ENCODE peak calls at places on chromosomes 1 and 21, in six cellular contexts. X, W, K, B, Y and G are unnamed samples.

GRCh38 chr1:17798799-17799382 is 43.8 kb downstream of the ACTL8 start:
- DNase-seq in X (no peak), W (no peak), K (no peak), B (no peak), Y (no peak), G (no peak)

GRCh38 chr1:11858968-11859871 is 475 bp upstream of the NPPB start:
- DNase-seq in X (peak), W (peak), K (no peak), B (peak), Y (no peak), G (peak)

GRCh38 chr1:41795205-41795762 is 123.4 kb downstream of the HIVEP3 start:
- DNase-seq in X (no peak), W (peak), K (peak), B (no peak), Y (no peak), G (no peak)

GRCh38 chr1:179937668-179938259 is 16.8 kb upstream of the CEP350 start:
- DNase-seq in X (no peak), W (no peak), K (no peak), B (no peak), Y (no peak), G (no peak)

GRCh38 chr1:113949007-113949406 is 19.9 kb downstream of the HIPK1 start:
- DNase-seq in X (no peak), W (no peak), K (peak), B (no peak), Y (no peak), G (no peak)

GRCh38 chr1:37808369-37809319 is 636 bp upstream of the YRDC start:
- DNase-seq in X (peak), W (peak), K (peak), B (peak), Y (peak), G (peak)

GRCh38 chr1:21307210-21307609 is 16.9 kb upstream of the ECE1 start:
- DNase-seq in X (no peak), W (no peak), K (no peak), B (no peak), Y (no peak), G (no peak)

GRCh38 chr1:50266509-50266908 is 156.7 kb downstream of the DMRTA2 start:
- DNase-seq in X (no peak), W (no peak), K (no peak), B (no peak), Y (no peak), G (no peak)

GRCh38 chr1:218634212-218634611 is 289.1 kb downstream of the TGFB2 start:
- DNase-seq in X (no peak), W (no peak), K (no peak), B (no peak), Y (no peak), G (no peak)

GRCh38 chr1:89464008-89464407 is 60.6 kb upstream of the LRRC8B start:
- DNase-seq in X (no peak), W (no peak), K (no peak), B (no peak), Y (no peak), G (no peak)

GRCh38 chr1:224589006-224589405 is 27.1 kb upstream of the CNIH3 start:
- DNase-seq in X (no peak), W (peak), K (no peak), B (no peak), Y (no peak), G (no peak)

GRCh38 chr21:32569261-32570230 is 15.8 kb downstream of the TCP10L start:
- DNase-seq in X (peak), W (peak), K (peak), B (peak), Y (peak), G (peak)

GRCh38 chr1:84738237-84738636 is 48.0 kb upstream of the SSX2IP start:
- DNase-seq in X (no peak), W (no peak), K (no peak), B (no peak), Y (no peak), G (no peak)

GRCh38 chr1:219567341-219567947 is 45.5 kb downstream of the ZC3H11B start:
- DNase-seq in X (no peak), W (peak), K (no peak), B (peak), Y (no peak), G (no peak)

GRCh38 chr1:154326546-154327465 is 1.5 kb downstream of the ATP8B2 start:
- DNase-seq in X (no peak), W (peak), K (no peak), B (no peak), Y (peak), G (no peak)
- TF ChIP-seq CTCF in X (no peak), W (no peak), K (no peak), B (no peak), Y (no peak), G (no peak)

GRCh38 chr1:194394676-194395075 is 1208.3 kb upstream of the B3GALT2 start:
- DNase-seq in X (no peak), W (no peak), K (no peak), B (no peak), Y (no peak), G (no peak)
- TF ChIP-seq CTCF in X (no peak), W (no peak), K (no peak), B (no peak), Y (no peak), G (no peak)

GRCh38 chr21:15894596-15894995 is 164.8 kb downstream of the USP25 start:
- DNase-seq in X (no peak), W (no peak), K (no peak), B (no peak), Y (no peak), G (no peak)
- TF ChIP-seq CTCF in X (peak), W (no peak), K (peak), B (no peak), Y (peak), G (no peak)

GRCh38 chr21:45153358-45154318 is 79.3 kb downstream of the ADARB1 start:
- DNase-seq in X (no peak), W (no peak), K (peak), B (no peak), Y (no peak), G (no peak)

GRCh38 chr21:45151484-45152115 is 77.2 kb downstream of the ADARB1 start:
- DNase-seq in X (peak), W (no peak), K (peak), B (no peak), Y (no peak), G (no peak)

GRCh38 chr21:45150630-45151265 is 76.4 kb downstream of the ADARB1 start:
- DNase-seq in X (no peak), W (no peak), K (peak), B (no peak), Y (no peak), G (no peak)

GRCh38 chr21:45154511-45155508 is 80.4 kb downstream of the ADARB1 start:
- DNase-seq in X (no peak), W (peak), K (peak), B (no peak), Y (no peak), G (no peak)

DNA sequence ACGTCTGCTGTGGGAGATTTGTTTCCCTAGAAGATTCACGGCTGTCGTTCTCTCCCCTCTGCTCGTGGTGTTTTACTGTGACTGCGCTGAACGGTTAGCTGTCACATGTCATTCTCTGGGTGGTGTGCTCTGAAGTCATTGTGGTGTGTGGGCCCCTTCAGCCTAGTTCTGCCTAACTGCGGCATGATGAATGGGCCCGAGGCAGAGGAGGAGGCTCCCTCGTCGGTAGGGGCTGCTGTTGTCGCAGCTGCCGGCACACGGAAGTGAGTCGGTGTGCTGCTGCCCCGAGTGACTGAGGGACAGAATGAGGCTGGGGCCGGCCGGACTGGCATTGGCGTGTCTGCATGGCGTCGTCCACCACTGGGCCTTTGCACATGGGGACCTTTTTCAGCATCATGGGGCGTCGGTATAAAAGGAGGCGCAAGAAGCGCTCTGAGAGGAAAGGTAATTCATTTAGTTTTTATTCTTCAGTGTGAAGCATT is 77.9 kb downstream of the ADARB1 start:
- DNase-seq in X (peak), W (peak), K (peak), B (peak), Y (no peak), G (peak)
- TF ChIP-seq CTCF in X (no peak), W (peak), K (no peak), B (peak), Y (no peak), G (peak)

GRCh38 chr21:34509151-34509550 is 2.9 kb downstream of the KCNE1 start:
- DNase-seq in X (no peak), W (no peak), K (no peak), B (no peak), Y (no peak), G (no peak)
- TF ChIP-seq CTCF in X (no peak), W (peak), K (no peak), B (peak), Y (peak), G (peak)

DNA sequence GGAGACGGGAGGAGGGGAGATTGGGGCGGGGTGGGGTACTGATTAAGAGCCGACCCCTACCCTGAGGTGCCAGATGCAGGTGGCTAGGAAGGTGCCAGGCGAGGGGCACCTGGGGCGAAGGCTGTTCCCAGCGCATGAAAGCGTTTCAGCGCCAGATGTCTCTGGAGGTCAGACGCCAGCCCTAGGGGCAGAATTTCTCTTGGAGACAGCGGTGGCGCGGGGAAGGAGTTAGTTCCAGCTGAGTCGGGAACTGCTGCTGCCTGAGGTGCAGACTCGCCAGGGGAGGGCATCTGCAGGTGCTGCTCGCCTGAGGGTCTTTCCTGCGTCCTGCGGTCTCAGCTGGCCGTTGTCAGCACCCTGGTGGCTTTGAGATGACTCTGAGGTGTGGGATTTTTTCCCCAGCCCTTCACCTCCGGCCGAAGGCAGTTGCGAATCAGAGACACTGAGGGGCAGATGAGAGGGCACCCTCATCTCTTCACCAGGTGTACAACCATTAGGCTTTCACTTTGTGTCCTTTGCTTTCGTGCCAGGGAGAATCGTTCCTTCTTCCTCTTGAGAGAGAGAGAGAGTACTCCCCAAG is 539 bp downstream of the CGN start:
- DNase-seq in X (peak), W (no peak), K (peak), B (no peak), Y (no peak), G (peak)
- TF ChIP-seq CTCF in X (no peak), W (peak), K (no peak), B (no peak), Y (no peak), G (no peak)

GRCh38 chr1:109657395-109657794 is 1.5 kb downstream of the GSTM4 start:
- DNase-seq in X (no peak), W (no peak), K (no peak), B (no peak), Y (no peak), G (no peak)

GRCh38 chr1:109657970-109658369 is 2.1 kb downstream of the GSTM4 start:
- DNase-seq in X (no peak), W (no peak), K (no peak), B (no peak), Y (no peak), G (no peak)

GRCh38 chr1:109654519-109654918 is 1.4 kb upstream of the GSTM4 start:
- DNase-seq in X (no peak), W (no peak), K (no peak), B (no peak), Y (no peak), G (no peak)

GRCh38 chr1:109653286-109653685 is 2.6 kb upstream of the GSTM4 start:
- DNase-seq in X (no peak), W (no peak), K (no peak), B (no peak), Y (no peak), G (no peak)

GRCh38 chr1:109655624-109656519 is at the start of gene GSTM4:
- DNase-seq in X (peak), W (peak), K (peak), B (peak), Y (no peak), G (peak)
- TF ChIP-seq CTCF in X (no peak), W (peak), K (no peak), B (no peak), Y (no peak), G (no peak)

DNA sequence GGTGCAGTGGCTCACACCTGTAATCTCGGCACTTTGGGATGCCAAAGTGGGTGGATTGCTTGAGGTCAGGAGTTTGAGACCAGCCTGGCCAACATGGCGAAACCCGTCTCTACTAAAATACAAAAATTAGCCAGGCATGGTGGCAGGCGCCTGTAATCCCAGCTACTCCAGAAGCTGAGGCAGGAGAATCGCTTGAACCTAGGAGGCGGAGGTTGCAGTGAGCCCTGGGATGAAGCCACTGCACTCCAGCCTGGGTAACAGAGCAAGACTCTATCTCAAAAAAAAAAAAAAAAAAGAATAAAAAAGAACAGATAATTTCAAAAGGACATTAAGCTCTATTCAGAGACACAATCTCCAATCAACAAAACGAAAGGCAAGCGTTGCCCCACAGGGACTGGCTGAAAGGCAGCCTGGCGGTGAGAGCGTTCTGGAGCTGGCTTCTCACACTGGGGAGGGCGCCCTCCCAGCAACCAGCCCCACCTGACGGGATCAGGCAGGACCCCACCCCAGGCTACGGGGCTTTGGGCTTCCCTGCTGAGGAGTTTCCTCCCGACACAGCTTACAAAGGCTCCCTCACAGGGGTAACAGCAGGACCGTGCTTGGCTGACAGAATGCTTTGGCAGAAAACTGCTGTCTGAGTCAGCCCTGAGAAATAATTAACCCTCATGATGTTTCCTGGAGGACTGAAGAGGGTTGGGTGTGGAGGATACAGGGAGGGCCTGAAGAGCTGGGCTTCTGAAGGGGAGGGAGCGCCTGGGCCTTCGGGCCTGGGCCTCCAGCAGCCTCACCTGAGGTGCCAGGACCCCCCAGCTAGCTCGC is 31.1 kb upstream of the SRP9 start:
- DNase-seq in X (peak), W (peak), K (peak), B (no peak), Y (no peak), G (no peak)
- TF ChIP-seq CTCF in X (no peak), W (peak), K (no peak), B (no peak), Y (peak), G (no peak)

GRCh38 chr1:96538001-96538649 is 183.5 kb upstream of the PTBP2 start:
- DNase-seq in X (peak), W (peak), K (no peak), B (no peak), Y (no peak), G (no peak)
- TF ChIP-seq CTCF in X (no peak), W (peak), K (no peak), B (no peak), Y (peak), G (no peak)

DNA sequence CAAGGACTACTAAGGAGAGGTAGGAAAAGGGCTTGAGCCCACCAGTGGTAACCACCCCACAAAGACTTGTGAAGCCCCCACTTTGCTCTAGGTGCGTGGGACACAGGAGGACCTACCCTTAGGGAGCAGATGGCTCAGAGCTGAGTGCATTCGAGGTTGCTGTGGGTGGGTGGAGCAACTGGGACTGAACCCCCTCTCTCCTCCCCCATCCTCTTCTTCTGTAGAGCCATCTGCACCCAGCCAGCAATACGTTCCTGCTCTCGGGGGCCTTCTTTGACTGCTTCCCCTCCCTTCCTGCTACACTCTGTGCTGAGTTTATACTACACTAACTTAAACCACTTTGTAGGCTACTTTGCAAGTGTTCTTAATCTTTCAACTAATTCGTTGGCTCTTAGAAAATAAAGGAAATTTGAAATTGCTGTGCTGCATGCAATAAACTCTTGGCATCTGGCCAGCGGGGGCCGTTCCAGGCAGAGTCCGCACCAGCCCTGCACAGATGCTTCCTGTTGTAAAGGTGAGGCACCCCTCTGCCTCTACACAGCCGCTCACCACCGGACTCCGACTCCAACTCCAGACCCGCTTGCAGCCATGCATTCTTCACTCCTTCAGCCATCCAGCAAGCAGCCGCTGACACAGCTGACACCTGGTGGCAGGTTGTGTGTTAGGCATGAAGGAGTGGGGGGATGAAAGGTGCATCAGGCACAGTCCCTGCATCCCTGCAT is 57.2 kb downstream of the GLIS1 start:
- DNase-seq in X (peak), W (no peak), K (peak), B (peak), Y (no peak), G (peak)
- TF ChIP-seq CTCF in X (peak), W (peak), K (peak), B (peak), Y (peak), G (peak)